ENCODE peak calls at places on chromosomes 11 and 22, in five cellular contexts. E is body of pancreas, S is PC-3, J is uterus, R is thoracic aorta. Y is an unnamed sample. For H3K4me1, the result is how much of the 10 kb centered on the place peaks cover.

GRCh38 chr22:19909350-19910179 is 32.0 kb upstream of the COMT start:
- DNase-seq in S (peak), R (peak), J (peak), E (peak), Y (peak)

GRCh38 chr11:84794663-84795443 is 832.3 kb downstream of the DLG2 start:
- DNase-seq in R (no peak), S (no peak), J (no peak), E (no peak), Y (no peak)

GRCh38 chr22:35754761-35755160 is 37.1 kb downstream of the APOL5 start:
- DNase-seq in S (no peak), J (no peak), R (no peak), E (no peak), Y (no peak)

GRCh38 chr22:20111045-20111688 is 4.7 kb upstream of the RANBP1 start:
- DNase-seq in J (no peak), R (no peak), S (peak), E (no peak), Y (peak)

GRCh38 chr11:83408946-83409345 is 122.8 kb upstream of the CCDC90B start:
- DNase-seq in E (no peak), R (no peak), S (no peak), J (no peak), Y (no peak)

GRCh38 chr11:59534676-59535075 is 23.3 kb downstream of the OR4D9 start:
- DNase-seq in S (no peak), E (no peak), J (no peak), R (no peak), Y (no peak)

GRCh38 chr11:122655527-122656072 is at the start of gene UBASH3B:
- DNase-seq in S (peak), J (peak), R (peak), E (peak), Y (peak)

GRCh38 chr11:14974021-14974698 is 2.0 kb upstream of the CALCA start:
- DNase-seq in J (no peak), S (no peak), R (no peak), E (no peak), Y (peak)

GRCh38 chr11:80720295-80720694 is 1279.5 kb upstream of the TENM4 start:
- DNase-seq in R (no peak), S (no peak), E (no peak), J (no peak), Y (no peak)

GRCh38 chr11:69721745-69722144 is 17.9 kb upstream of the FGF19 start:
- DNase-seq in J (no peak), R (no peak), S (peak), E (peak), Y (no peak)

GRCh38 chr11:125451400-125452124 is 44.5 kb downstream of the FEZ1 start:
- DNase-seq in S (no peak), J (peak), E (peak), R (no peak), Y (no peak)

GRCh38 chr22:47613606-47614350 is 851.3 kb downstream of the TBC1D22A start:
- DNase-seq in R (no peak), J (no peak), S (no peak), E (no peak), Y (no peak)

GRCh38 chr11:837990-838307 is 4.4 kb downstream of the POLR2L start:
- DNase-seq in R (no peak), J (no peak), S (no peak), E (no peak), Y (no peak)

GRCh38 chr11:839875-840617 is 2.3 kb downstream of the POLR2L start:
- DNase-seq in E (no peak), S (peak), J (no peak), R (no peak), Y (no peak)

GRCh38 chr11:837189-837989 is 4.6 kb downstream of the CD151 start:
- DNase-seq in E (no peak), S (no peak), R (no peak), J (no peak), Y (no peak)

GRCh38 chr11:839280-839623 is 3.1 kb downstream of the POLR2L start:
- DNase-seq in J (no peak), S (no peak), R (no peak), E (no peak), Y (no peak)

GRCh38 chr11:838441-839279 is 3.7 kb downstream of the POLR2L start:
- DNase-seq in E (peak), J (no peak), S (no peak), R (no peak), Y (no peak)
- H3K27ac ChIP-seq in E (peak), J (no peak), S (peak), R (no peak), Y (no peak)

DNA sequence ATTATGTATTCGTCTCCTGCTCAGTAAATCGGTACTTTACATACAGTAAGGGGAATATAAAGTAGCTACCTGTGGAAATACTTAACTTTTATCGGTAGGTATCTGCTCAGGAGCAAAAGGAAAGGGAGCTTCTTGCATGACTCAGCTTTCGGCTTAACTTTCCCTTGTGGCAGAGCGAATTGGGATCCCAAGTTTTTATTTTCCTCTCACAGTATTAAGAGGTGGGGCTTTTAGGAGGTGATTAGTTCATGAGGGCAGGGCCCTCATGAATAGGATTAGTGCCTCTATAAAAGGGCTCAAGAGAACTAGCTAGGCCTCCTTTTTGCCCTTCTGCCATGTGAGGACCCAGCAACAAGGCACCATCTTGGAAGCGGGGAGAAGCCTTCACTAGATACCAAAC is 18.7 kb downstream of the RCN1 start:
- DNase-seq in J (no peak), R (no peak), S (peak), E (no peak), Y (no peak)
- H3K4me3 ChIP-seq in J (no peak), R (no peak), S (no peak), E (no peak), Y (no peak)

GRCh38 chr11:16814410-16815046 is 76.1 kb downstream of the C11orf58 start:
- DNase-seq in E (no peak), R (no peak), S (no peak), J (no peak), Y (no peak)
- H3K4me1 ChIP-seq in E (under half), R (under half), S (under half), J (under half), Y (under half)

DNA sequence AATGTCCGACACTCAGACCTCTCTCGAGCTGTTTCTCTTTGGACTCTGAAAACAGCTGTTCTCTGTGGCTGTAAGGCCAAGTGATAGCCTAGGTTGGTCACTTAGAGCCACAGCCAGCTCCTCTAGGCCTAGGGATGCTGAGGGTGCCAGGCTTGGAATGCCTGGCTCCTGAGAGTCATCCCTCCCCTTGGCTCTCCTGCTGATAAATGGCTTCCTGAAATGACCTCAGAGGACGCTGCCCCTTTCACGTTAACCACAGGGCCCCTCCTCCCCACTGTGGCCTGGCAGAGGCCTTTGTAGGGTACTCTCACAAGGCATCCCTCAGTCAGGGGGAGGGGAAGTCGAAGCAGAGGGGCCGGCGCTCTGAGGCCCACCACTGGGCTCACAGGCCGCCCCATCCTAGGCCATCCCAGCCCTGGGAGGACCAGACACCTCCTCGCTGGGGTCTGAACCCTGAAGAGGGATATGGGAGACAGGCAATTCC is 51.0 kb downstream of the ARFGAP3 start:
- DNase-seq in R (no peak), E (no peak), J (no peak), S (no peak), Y (no peak)
- H3K27ac ChIP-seq in R (peak), E (peak), J (peak), S (no peak), Y (no peak)

GRCh38 chr22:29032584-29032983 is 29.0 kb downstream of the C22orf31 start:
- DNase-seq in R (no peak), S (peak), J (peak), E (peak), Y (no peak)

GRCh38 chr22:29031236-29031982 is 30.2 kb downstream of the C22orf31 start:
- DNase-seq in R (peak), S (peak), J (peak), E (peak), Y (no peak)

GRCh38 chr22:29030618-29031235 is 30.9 kb downstream of the C22orf31 start:
- DNase-seq in E (peak), S (peak), J (peak), R (peak), Y (no peak)

GRCh38 chr22:29030016-29030617 is 31.5 kb downstream of the C22orf31 start:
- DNase-seq in R (no peak), E (peak), S (peak), J (no peak), Y (no peak)

DNA sequence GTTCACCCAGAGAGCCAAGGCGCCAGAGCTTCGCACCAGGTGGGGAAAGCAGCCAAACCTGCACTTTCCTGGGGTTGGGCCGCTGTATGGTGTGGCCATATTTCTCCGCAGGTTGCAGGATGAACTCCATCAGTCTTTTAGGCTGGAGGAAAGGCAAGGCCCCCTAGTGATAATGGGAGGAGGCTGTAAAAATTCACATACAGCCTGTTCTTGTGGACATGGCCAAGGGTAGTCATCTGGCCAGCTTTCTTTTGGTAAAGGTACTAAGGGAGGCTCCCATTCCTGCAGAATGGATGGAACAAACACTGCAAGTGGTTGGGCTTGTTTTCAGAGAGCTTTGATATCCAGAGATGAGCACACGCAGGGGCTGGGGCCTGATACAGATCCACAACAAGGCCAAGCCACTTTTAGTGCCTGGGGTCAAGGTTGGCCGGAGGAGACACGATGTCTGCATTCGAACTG is 29.6 kb downstream of the C22orf31 start:
- DNase-seq in R (no peak), E (peak), J (no peak), S (no peak), Y (no peak)
- H3K4me3 ChIP-seq in R (peak), E (no peak), J (no peak), S (peak), Y (no peak)

GRCh38 chr11:47991266-47991830 is 11.0 kb downstream of the PTPRJ start:
- DNase-seq in R (no peak), J (no peak), E (peak), S (peak), Y (no peak)

GRCh38 chr11:47991894-47992293 is 11.5 kb downstream of the PTPRJ start:
- DNase-seq in J (no peak), E (no peak), S (no peak), R (no peak), Y (no peak)

GRCh38 chr11:47994417-47994816 is 14.1 kb downstream of the PTPRJ start:
- DNase-seq in R (no peak), S (no peak), J (no peak), E (no peak), Y (no peak)

GRCh38 chr11:47995318-47995717 is 15.0 kb downstream of the PTPRJ start:
- DNase-seq in S (no peak), R (no peak), E (no peak), J (no peak), Y (no peak)

GRCh38 chr11:47992959-47993820 is 12.8 kb downstream of the PTPRJ start:
- DNase-seq in E (no peak), S (peak), J (no peak), R (no peak), Y (no peak)
- H3K4me1 ChIP-seq in E (under half), S (under half), J (under half), R (under half), Y (under half)

DNA sequence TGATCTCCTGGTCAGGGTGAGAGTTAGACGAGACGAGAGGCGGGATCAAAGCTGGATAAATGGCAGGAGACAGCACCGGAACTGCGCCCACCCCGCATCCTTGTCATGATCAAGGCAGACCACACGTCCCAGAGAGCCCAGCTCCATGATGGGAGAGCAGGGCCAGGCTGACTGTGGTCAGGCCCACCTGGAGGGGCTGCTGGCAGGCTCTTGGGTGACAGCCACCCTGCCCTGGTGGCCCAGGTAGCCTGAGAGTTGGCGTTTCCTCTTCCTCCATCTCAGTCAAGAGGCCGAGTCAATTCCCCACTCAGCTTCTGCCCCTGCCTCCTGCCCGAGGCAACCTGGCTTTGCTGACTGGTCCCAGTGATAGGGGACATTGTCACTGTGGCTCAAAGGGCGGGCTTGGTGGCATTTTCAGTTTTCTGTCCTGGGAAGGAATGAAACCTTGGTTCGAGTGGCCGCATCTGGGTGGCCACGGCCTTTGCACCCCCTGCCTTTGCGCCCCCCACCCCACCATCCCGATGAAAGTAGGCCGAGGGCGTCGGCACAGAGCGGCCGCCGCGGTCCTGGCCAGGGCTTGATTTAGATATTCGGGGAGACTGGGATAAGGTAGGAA is 60.8 kb upstream of the PPARA start:
- DNase-seq in R (no peak), J (peak), S (no peak), E (peak), Y (no peak)
- H3K27ac ChIP-seq in R (peak), J (peak), S (peak), E (peak), Y (no peak)

DNA sequence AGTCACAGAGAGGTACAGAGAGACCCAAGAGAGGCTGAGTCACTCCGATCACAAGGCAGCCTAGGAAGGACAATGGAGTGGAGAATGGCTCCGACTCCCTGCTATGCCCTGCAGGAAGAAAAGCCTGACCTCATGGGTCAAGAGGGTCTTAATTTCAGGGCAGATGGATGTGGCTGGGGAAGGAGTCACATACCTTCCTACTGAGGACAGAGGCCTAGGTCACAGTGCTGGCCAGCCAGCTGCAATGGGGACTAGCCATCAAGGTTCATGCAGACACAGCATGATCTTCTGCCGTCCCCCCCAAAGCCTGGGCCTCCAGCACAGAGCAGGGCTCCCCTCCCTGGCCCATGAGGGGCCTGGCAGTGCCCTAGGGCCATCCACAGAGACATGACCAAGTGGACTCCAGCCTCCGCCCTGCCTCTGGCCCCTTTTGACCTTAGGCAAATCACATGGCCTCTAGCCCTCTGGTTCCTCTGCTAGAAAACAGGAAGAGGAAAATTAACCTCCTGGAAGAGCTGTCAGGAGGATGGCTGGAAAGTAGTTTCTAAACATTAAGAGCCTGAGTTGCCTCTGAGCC is 1.8 kb downstream of the ARRB1 start:
- DNase-seq in S (no peak), J (no peak), R (no peak), E (no peak), Y (no peak)
- H3K4me3 ChIP-seq in S (no peak), J (no peak), R (peak), E (no peak), Y (no peak)

DNA sequence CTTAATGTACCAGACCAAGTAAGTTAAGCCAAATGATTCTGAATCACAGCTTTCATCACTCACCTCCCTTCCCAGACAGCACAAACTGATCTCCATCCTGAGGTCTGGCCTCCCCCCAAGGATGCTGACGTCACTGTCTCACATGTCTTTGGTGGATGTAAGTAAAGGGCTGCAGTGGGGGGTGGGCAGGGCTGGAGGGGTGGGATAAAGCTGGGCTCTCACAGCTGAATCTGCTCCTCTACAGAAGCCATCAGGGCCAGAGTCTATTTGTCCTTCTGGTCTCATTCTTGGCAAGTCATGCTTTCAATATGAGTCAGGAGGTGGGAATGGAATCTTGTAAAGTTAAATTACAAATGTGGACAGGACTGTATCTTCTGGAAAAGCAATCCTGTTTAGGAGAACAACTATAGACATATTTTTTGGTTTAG is 32.7 kb downstream of the P4HA3 start:
- DNase-seq in R (peak), E (peak), S (peak), J (peak), Y (no peak)
- H3K4me1 ChIP-seq in R (under half), E (under half), S (under half), J (under half), Y (under half)

GRCh38 chr11:109747839-109748238 is 325.8 kb downstream of the C11orf87 start:
- DNase-seq in E (no peak), S (peak), R (no peak), J (no peak), Y (no peak)
- H3K27ac ChIP-seq in E (no peak), S (no peak), R (no peak), J (no peak), Y (no peak)

Y was measured in naive thymus-derived CD4-positive, alpha-beta T cell.